ENCODE peak calls at places on chromosomes 6 and 20, in six cellular contexts. F, Q, U, T, X and J are unnamed samples.

GRCh38 chr6:168540713-168541291 is 99.8 kb downstream of the SMOC2 start:
- DNase-seq in U (no peak), Q (no peak), X (no peak), F (no peak), T (no peak), J (no peak)

GRCh38 chr20:57650266-57650665 is 30.0 kb upstream of the ZBP1 start:
- DNase-seq in F (no peak), Q (no peak), X (no peak), T (no peak), U (no peak), J (no peak)

GRCh38 chr6:130517444-130517931 is 151.7 kb downstream of the TMEM200A start:
- DNase-seq in Q (no peak), F (no peak), X (no peak), U (peak; percentile 95), T (peak; percentile 20), J (no peak)

GRCh38 chr6:27078734-27079357 is 168.7 kb upstream of the PRSS16 start:
- DNase-seq in Q (peak; percentile 64), F (no peak), U (peak; percentile 58), T (peak; percentile 68), X (peak; percentile 81), J (no peak)

GRCh38 chr6:33192671-33193602 is 670 bp upstream of the COL11A2 start:
- DNase-seq in U (no peak), T (no peak), Q (no peak), X (peak; percentile 29), F (peak; percentile 53), J (no peak)

GRCh38 chr6:148657053-148657452 is 89.8 kb upstream of the UST start:
- DNase-seq in U (peak; percentile 47), X (peak; percentile 96), F (no peak), Q (no peak), T (peak; percentile 84), J (peak; percentile 34)

GRCh38 chr6:138235205-138235604 is 16.9 kb upstream of the PBOV1 start:
- DNase-seq in Q (no peak), T (no peak), U (no peak), F (no peak), X (no peak), J (no peak)

GRCh38 chr20:36572701-36573102 is 695 bp upstream of the TGIF2 start:
- DNase-seq in T (peak; percentile 51), Q (peak; percentile 67), U (peak; percentile 24), F (no peak), X (peak; percentile 28), J (no peak)

GRCh38 chr6:11812951-11813350 is 34.3 kb upstream of the ADTRP start:
- DNase-seq in T (no peak), Q (no peak), U (no peak), F (no peak), X (no peak), J (no peak)

GRCh38 chr20:61835791-61836350 is 229.8 kb downstream of the TAF4 start:
- DNase-seq in U (no peak), F (no peak), Q (no peak), X (no peak), T (no peak), J (peak; percentile 45)

GRCh38 chr20:57413990-57414389 is 22.8 kb downstream of the RBM38 start:
- DNase-seq in X (no peak), F (no peak), U (no peak), Q (no peak), T (no peak), J (peak; percentile 65)

GRCh38 chr6:18496462-18496861 is 109.3 kb downstream of the RNF144B start:
- DNase-seq in Q (no peak), T (peak; percentile 19), U (peak; percentile 49), F (no peak), X (no peak), J (no peak)

GRCh38 chr6:145814035-145814500 is 527 bp downstream of the FBXO30 start:
- DNase-seq in Q (peak; percentile 59), F (peak; percentile 48), T (no peak), X (no peak), U (peak; percentile 60), J (no peak)

GRCh38 chr20:46584508-46584907 is 34.1 kb upstream of the OCSTAMP start:
- DNase-seq in F (no peak), U (no peak), Q (no peak), X (no peak), T (no peak), J (no peak)

GRCh38 chr6:115271001-115271400 is 789.7 kb downstream of the FRK start:
- DNase-seq in T (no peak), Q (no peak), F (no peak), U (no peak), X (no peak), J (no peak)

GRCh38 chr6:29653452-29654038 is 3.3 kb upstream of the MOG start:
- DNase-seq in F (no peak), U (peak; percentile 30), Q (peak; percentile 75), T (peak; percentile 80), X (peak; percentile 86), J (no peak)

GRCh38 chr6:45967363-45967762 is 48.3 kb downstream of the CLIC5 start:
- DNase-seq in F (no peak), X (no peak), Q (no peak), T (no peak), U (no peak), J (no peak)

GRCh38 chr6:155418017-155418749 is 37.5 kb downstream of the NOX3 start:
- DNase-seq in T (peak; percentile 65), U (peak; percentile 66), Q (peak; percentile 52), F (no peak), X (peak; percentile 82), J (peak; percentile 46)

GRCh38 chr6:77609106-77609505 is 43.7 kb upstream of the MEI4 start:
- DNase-seq in Q (no peak), U (no peak), X (no peak), T (no peak), F (no peak), J (no peak)

GRCh38 chr6:21800948-21801438 is 207.4 kb downstream of the SOX4 start:
- DNase-seq in X (no peak), U (no peak), T (peak; percentile 67), Q (no peak), F (no peak), J (no peak)

GRCh38 chr6:72621243-72622093 is at the start of gene KCNQ5:
- DNase-seq in T (no peak), F (no peak), X (peak; percentile 27), U (peak; percentile 20), Q (peak; percentile 51), J (peak; percentile 82)

GRCh38 chr6:168695701-168696100 is 254.7 kb downstream of the SMOC2 start:
- DNase-seq in T (no peak), F (no peak), Q (no peak), U (no peak), X (no peak), J (peak; percentile 14)

GRCh38 chr20:34979366-34980153 is 23.9 kb downstream of the MYH7B start:
- DNase-seq in X (no peak), Q (no peak), T (no peak), F (peak; percentile 79), U (no peak), J (no peak)

DNA sequence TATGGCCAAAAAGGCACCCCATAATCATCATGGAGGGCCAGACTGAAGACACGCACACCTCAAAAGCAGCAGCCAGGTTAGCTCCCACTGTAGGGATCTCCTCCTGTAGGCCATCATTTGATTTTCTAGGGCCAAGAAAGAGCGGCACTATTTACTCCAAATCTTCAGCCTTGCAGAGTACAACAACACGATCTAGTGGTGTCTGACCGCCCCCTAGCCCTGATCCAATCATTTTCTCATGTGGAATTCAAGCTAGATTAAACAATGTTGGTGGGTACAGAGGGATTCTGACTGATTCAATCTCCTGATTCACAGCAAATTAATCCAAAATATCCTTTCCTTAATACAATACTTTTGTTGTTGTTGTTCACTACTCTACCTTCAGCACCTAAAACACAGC is 12.5 kb downstream of the GNAS-AS1 start:
- DNase-seq in T (no peak), F (no peak), X (no peak), U (no peak), Q (no peak), J (no peak)
- H3K27me3 ChIP-seq in T (peaks cover 48% of the 10 kb centered on the region), F (peaks cover 78% of the 10 kb centered on the region), X (peaks cover 44% of the 10 kb centered on the region), U (peaks cover 9% of the 10 kb centered on the region), Q (no peaks in the 10 kb centered on the region), J (peaks cover 38% of the 10 kb centered on the region)

GRCh38 chr6:163834226-163834970 is 419.9 kb downstream of the QKI start:
- DNase-seq in F (no peak), Q (no peak), U (no peak), X (no peak), T (no peak), J (peak; percentile 78)

GRCh38 chr6:163836916-163837660 is 422.6 kb downstream of the QKI start:
- DNase-seq in X (no peak), T (no peak), F (no peak), Q (no peak), U (no peak), J (no peak)

GRCh38 chr6:163837681-163838431 is 423.3 kb downstream of the QKI start:
- DNase-seq in Q (no peak), U (no peak), X (peak; percentile 12), T (peak; percentile 33), F (no peak), J (no peak)

GRCh38 chr6:163839296-163839695 is 424.8 kb downstream of the QKI start:
- DNase-seq in F (no peak), U (no peak), Q (no peak), T (no peak), X (no peak), J (no peak)

DNA sequence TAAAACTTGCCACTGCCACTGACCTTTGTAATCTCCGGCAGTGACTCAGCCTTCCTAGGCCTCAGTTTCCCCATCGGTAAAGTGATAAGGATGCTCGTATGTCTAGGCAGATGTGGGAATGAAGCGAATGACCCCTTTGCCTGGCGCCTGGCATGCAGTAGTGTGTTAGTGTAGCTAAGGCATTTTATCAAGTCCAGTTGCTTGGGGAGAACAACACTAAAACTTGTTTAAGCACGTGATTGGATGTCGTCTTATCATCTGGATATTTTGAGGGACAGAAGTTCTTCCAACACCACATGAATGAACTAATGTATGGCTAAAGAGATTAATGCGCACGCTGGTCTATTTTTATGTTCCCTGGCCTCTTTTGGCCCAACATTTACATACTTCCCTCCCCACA is 421.3 kb downstream of the QKI start:
- DNase-seq in T (no peak), F (no peak), X (no peak), U (no peak), Q (no peak), J (no peak)
- TF ChIP-seq CTCF in T (no peak), F (no peak), X (no peak), U (no peak), Q (no peak), J (no peak)

GRCh38 chr6:150334790-150335783 is 33.7 kb upstream of the IYD start:
- DNase-seq in F (no peak), Q (peak; percentile 75), T (peak; percentile 82), X (peak; percentile 87), U (peak; percentile 67), J (no peak)

GRCh38 chr6:150336299-150336698 is 32.5 kb upstream of the IYD start:
- DNase-seq in Q (peak; percentile 69), F (no peak), T (peak; percentile 7), U (peak; percentile 97), X (no peak), J (no peak)

GRCh38 chr6:150332939-150333591 is 35.7 kb upstream of the IYD start:
- DNase-seq in U (no peak), X (no peak), T (no peak), F (no peak), Q (no peak), J (no peak)

GRCh38 chr6:150331344-150331743 is 37.5 kb upstream of the IYD start:
- DNase-seq in U (no peak), Q (no peak), X (no peak), F (no peak), T (no peak), J (no peak)

GRCh38 chr6:150333592-150333954 is 35.2 kb upstream of the IYD start:
- DNase-seq in U (no peak), T (no peak), F (no peak), X (no peak), Q (no peak), J (no peak)
- H3K27me3 ChIP-seq in U (no peaks in the 10 kb centered on the region), T (peaks cover 6% of the 10 kb centered on the region), F (peaks cover 4% of the 10 kb centered on the region), X (no peaks in the 10 kb centered on the region), Q (no peaks in the 10 kb centered on the region), J (no peaks in the 10 kb centered on the region)

GRCh38 chr6:41021832-41022231 is 17.2 kb downstream of the UNC5CL start:
- DNase-seq in Q (no peak), U (peak; percentile 70), F (no peak), T (peak; percentile 46), X (peak; percentile 40), J (no peak)
- TF ChIP-seq CTCF in Q (no peak), U (peak; percentile 42), F (no peak), T (peak; percentile 51), X (peak; percentile 6), J (no peak)